ENCODE peak calls at places on chromosomes 2 and 18, in eight cellular contexts. One of them, this sample, is unnamed.

GRCh38 chr2:73107211-73107926 is 5.4 kb downstream of the RAB11FIP5 start:
- DNase-seq in HTR-8/SVneo: no peak
- DNase-seq in Ammon's horn: no peak
- DNase-seq in HS-5: no peak
- DNase-seq in HFFc6: peak; percentile 51
- DNase-seq in AG10803: peak; percentile 65
- DNase-seq in stimulated activated naive B cell treated with anti-CD40 and anti-IgM and Interleukin-4, amounts not matched to agents 10 μg/mL and 1 μg/mL and 100 μg/mL, for 72 hours: no peak
- DNase-seq in LoVo: no peak
- DNase-seq in this sample: peak; percentile 37

GRCh38 chr18:70490008-70490933 is 201.4 kb downstream of the SOCS6 start:
- DNase-seq in HTR-8/SVneo: peak; percentile 14
- DNase-seq in Ammon's horn: peak; percentile 77
- DNase-seq in HS-5: peak; percentile 38
- DNase-seq in HFFc6: peak; percentile 54
- DNase-seq in AG10803: peak; percentile 59
- DNase-seq in stimulated activated naive B cell treated with anti-CD40 and anti-IgM and Interleukin-4, amounts not matched to agents 10 μg/mL and 1 μg/mL and 100 μg/mL, for 72 hours: no peak
- DNase-seq in LoVo: peak; percentile 59
- DNase-seq in this sample: no peak

GRCh38 chr2:3847397-3848052 is 144.2 kb downstream of the DCDC2C start:
- DNase-seq in HTR-8/SVneo: no peak
- DNase-seq in Ammon's horn: no peak
- DNase-seq in HS-5: no peak
- DNase-seq in HFFc6: no peak
- DNase-seq in AG10803: no peak
- DNase-seq in stimulated activated naive B cell treated with anti-CD40 and anti-IgM and Interleukin-4, amounts not matched to agents 10 μg/mL and 1 μg/mL and 100 μg/mL, for 72 hours: no peak
- DNase-seq in LoVo: no peak
- DNase-seq in this sample: no peak

GRCh38 chr2:28927878-28928277 is 33.4 kb downstream of the WDR43 start:
- DNase-seq in HTR-8/SVneo: no peak
- DNase-seq in Ammon's horn: no peak
- DNase-seq in HS-5: no peak
- DNase-seq in HFFc6: no peak
- DNase-seq in AG10803: peak; percentile 72
- DNase-seq in stimulated activated naive B cell treated with anti-CD40 and anti-IgM and Interleukin-4, amounts not matched to agents 10 μg/mL and 1 μg/mL and 100 μg/mL, for 72 hours: no peak
- DNase-seq in LoVo: no peak
- DNase-seq in this sample: no peak

GRCh38 chr2:216770050-216770449 is 74.7 kb upstream of the IGFBP5 start:
- DNase-seq in HTR-8/SVneo: no peak
- DNase-seq in Ammon's horn: no peak
- DNase-seq in HS-5: no peak
- DNase-seq in HFFc6: no peak
- DNase-seq in AG10803: no peak
- DNase-seq in stimulated activated naive B cell treated with anti-CD40 and anti-IgM and Interleukin-4, amounts not matched to agents 10 μg/mL and 1 μg/mL and 100 μg/mL, for 72 hours: no peak
- DNase-seq in LoVo: no peak
- DNase-seq in this sample: no peak

GRCh38 chr2:196987298-196987653 is 60.8 kb upstream of the PGAP1 start:
- DNase-seq in HTR-8/SVneo: no peak
- DNase-seq in Ammon's horn: no peak
- DNase-seq in HS-5: no peak
- DNase-seq in HFFc6: peak; percentile 28
- DNase-seq in AG10803: no peak
- DNase-seq in stimulated activated naive B cell treated with anti-CD40 and anti-IgM and Interleukin-4, amounts not matched to agents 10 μg/mL and 1 μg/mL and 100 μg/mL, for 72 hours: no peak
- DNase-seq in LoVo: no peak
- DNase-seq in this sample: no peak

GRCh38 chr18:59620381-59620780 is 76.8 kb downstream of the CCBE1 start:
- DNase-seq in HTR-8/SVneo: no peak
- DNase-seq in Ammon's horn: no peak
- DNase-seq in HS-5: no peak
- DNase-seq in HFFc6: no peak
- DNase-seq in AG10803: no peak
- DNase-seq in stimulated activated naive B cell treated with anti-CD40 and anti-IgM and Interleukin-4, amounts not matched to agents 10 μg/mL and 1 μg/mL and 100 μg/mL, for 72 hours: no peak
- DNase-seq in LoVo: no peak
- DNase-seq in this sample: no peak

GRCh38 chr2:26579723-26580040 is 61.5 kb downstream of the CIB4 start:
- DNase-seq in HTR-8/SVneo: no peak
- DNase-seq in Ammon's horn: no peak
- DNase-seq in HS-5: no peak
- DNase-seq in HFFc6: no peak
- DNase-seq in AG10803: no peak
- DNase-seq in stimulated activated naive B cell treated with anti-CD40 and anti-IgM and Interleukin-4, amounts not matched to agents 10 μg/mL and 1 μg/mL and 100 μg/mL, for 72 hours: no peak
- DNase-seq in LoVo: no peak
- DNase-seq in this sample: no peak

GRCh38 chr2:157053876-157054275 is 203.6 kb upstream of the GALNT5 start:
- DNase-seq in HTR-8/SVneo: no peak
- DNase-seq in Ammon's horn: no peak
- DNase-seq in HS-5: no peak
- DNase-seq in HFFc6: no peak
- DNase-seq in AG10803: no peak
- DNase-seq in stimulated activated naive B cell treated with anti-CD40 and anti-IgM and Interleukin-4, amounts not matched to agents 10 μg/mL and 1 μg/mL and 100 μg/mL, for 72 hours: no peak
- DNase-seq in LoVo: no peak
- DNase-seq in this sample: no peak

GRCh38 chr18:13494879-13495465 is 231.4 kb downstream of the FAM210A start:
- DNase-seq in HTR-8/SVneo: no peak
- DNase-seq in Ammon's horn: peak; percentile 31
- DNase-seq in HS-5: no peak
- DNase-seq in HFFc6: no peak
- DNase-seq in AG10803: no peak
- DNase-seq in stimulated activated naive B cell treated with anti-CD40 and anti-IgM and Interleukin-4, amounts not matched to agents 10 μg/mL and 1 μg/mL and 100 μg/mL, for 72 hours: no peak
- DNase-seq in LoVo: no peak
- DNase-seq in this sample: no peak

GRCh38 chr2:159094173-159094737 is 125.8 kb downstream of the TANC1 start:
- DNase-seq in HTR-8/SVneo: no peak
- DNase-seq in Ammon's horn: no peak
- DNase-seq in HS-5: no peak
- DNase-seq in HFFc6: peak; percentile 74
- DNase-seq in AG10803: peak; percentile 89
- DNase-seq in stimulated activated naive B cell treated with anti-CD40 and anti-IgM and Interleukin-4, amounts not matched to agents 10 μg/mL and 1 μg/mL and 100 μg/mL, for 72 hours: no peak
- DNase-seq in LoVo: no peak
- DNase-seq in this sample: no peak

GRCh38 chr18:12234451-12235190 is 19.5 kb upstream of the CIDEA start:
- DNase-seq in HTR-8/SVneo: no peak
- DNase-seq in Ammon's horn: no peak
- DNase-seq in HS-5: no peak
- DNase-seq in HFFc6: no peak
- DNase-seq in AG10803: no peak
- DNase-seq in stimulated activated naive B cell treated with anti-CD40 and anti-IgM and Interleukin-4, amounts not matched to agents 10 μg/mL and 1 μg/mL and 100 μg/mL, for 72 hours: no peak
- DNase-seq in LoVo: no peak
- DNase-seq in this sample: no peak

GRCh38 chr2:54589340-54590215 is 133.5 kb downstream of the SPTBN1 start:
- DNase-seq in HTR-8/SVneo: no peak
- DNase-seq in Ammon's horn: no peak
- DNase-seq in HS-5: no peak
- DNase-seq in HFFc6: no peak
- DNase-seq in AG10803: no peak
- DNase-seq in stimulated activated naive B cell treated with anti-CD40 and anti-IgM and Interleukin-4, amounts not matched to agents 10 μg/mL and 1 μg/mL and 100 μg/mL, for 72 hours: no peak
- DNase-seq in LoVo: no peak
- DNase-seq in this sample: peak; percentile 33

GRCh38 chr2:240169486-240170353 is 29.3 kb upstream of the OTOS start:
- DNase-seq in HTR-8/SVneo: no peak
- DNase-seq in Ammon's horn: no peak
- DNase-seq in HS-5: no peak
- DNase-seq in HFFc6: no peak
- DNase-seq in AG10803: no peak
- DNase-seq in stimulated activated naive B cell treated with anti-CD40 and anti-IgM and Interleukin-4, amounts not matched to agents 10 μg/mL and 1 μg/mL and 100 μg/mL, for 72 hours: no peak
- DNase-seq in LoVo: no peak
- DNase-seq in this sample: no peak

GRCh38 chr2:185738679-185739472 is at the start of gene FSIP2:
- DNase-seq in HTR-8/SVneo: peak; percentile 73
- DNase-seq in Ammon's horn: peak; percentile 2
- DNase-seq in HS-5: no peak
- DNase-seq in HFFc6: no peak
- DNase-seq in AG10803: peak; percentile 39
- DNase-seq in stimulated activated naive B cell treated with anti-CD40 and anti-IgM and Interleukin-4, amounts not matched to agents 10 μg/mL and 1 μg/mL and 100 μg/mL, for 72 hours: peak; percentile 35
- DNase-seq in LoVo: no peak
- DNase-seq in this sample: peak; percentile 97

GRCh38 chr2:112622528-112622849 is 23.2 kb upstream of the SLC20A1 start:
- DNase-seq in HTR-8/SVneo: peak; percentile 28
- DNase-seq in Ammon's horn: no peak
- DNase-seq in HS-5: peak; percentile 92
- DNase-seq in HFFc6: peak; percentile 92
- DNase-seq in AG10803: peak; percentile 92
- DNase-seq in stimulated activated naive B cell treated with anti-CD40 and anti-IgM and Interleukin-4, amounts not matched to agents 10 μg/mL and 1 μg/mL and 100 μg/mL, for 72 hours: no peak
- DNase-seq in LoVo: no peak
- DNase-seq in this sample: no peak

GRCh38 chr2:119366161-119366648 is 429 bp downstream of the C2orf76 start:
- DNase-seq in HTR-8/SVneo: no peak
- DNase-seq in Ammon's horn: peak; percentile 35
- DNase-seq in HS-5: peak; percentile 14
- DNase-seq in HFFc6: peak; percentile 12
- DNase-seq in AG10803: peak; percentile 52
- DNase-seq in stimulated activated naive B cell treated with anti-CD40 and anti-IgM and Interleukin-4, amounts not matched to agents 10 μg/mL and 1 μg/mL and 100 μg/mL, for 72 hours: no peak
- DNase-seq in LoVo: no peak
- DNase-seq in this sample: no peak

GRCh38 chr2:219541611-219542180 is 1.9 kb downstream of the CHPF start:
- DNase-seq in HTR-8/SVneo: peak; percentile 75
- DNase-seq in Ammon's horn: peak; percentile 78
- DNase-seq in HS-5: no peak
- DNase-seq in HFFc6: peak; percentile 17
- DNase-seq in AG10803: peak; percentile 37
- DNase-seq in stimulated activated naive B cell treated with anti-CD40 and anti-IgM and Interleukin-4, amounts not matched to agents 10 μg/mL and 1 μg/mL and 100 μg/mL, for 72 hours: peak; percentile 82
- DNase-seq in LoVo: peak; percentile 93
- DNase-seq in this sample: peak; percentile 94

GRCh38 chr18:74115046-74115445 is 32.6 kb downstream of the FBXO15 start:
- DNase-seq in HTR-8/SVneo: no peak
- DNase-seq in Ammon's horn: no peak
- DNase-seq in HS-5: no peak
- DNase-seq in HFFc6: peak; percentile 71
- DNase-seq in AG10803: peak; percentile 54
- DNase-seq in stimulated activated naive B cell treated with anti-CD40 and anti-IgM and Interleukin-4, amounts not matched to agents 10 μg/mL and 1 μg/mL and 100 μg/mL, for 72 hours: no peak
- DNase-seq in LoVo: no peak
- DNase-seq in this sample: peak; percentile 63

GRCh38 chr2:196066794-196067382 is 1.7 kb downstream of the DNAH7 start:
- DNase-seq in HTR-8/SVneo: peak; percentile 37
- DNase-seq in Ammon's horn: peak; percentile 25
- DNase-seq in HS-5: no peak
- DNase-seq in HFFc6: peak; percentile 40
- DNase-seq in AG10803: peak; percentile 32
- DNase-seq in stimulated activated naive B cell treated with anti-CD40 and anti-IgM and Interleukin-4, amounts not matched to agents 10 μg/mL and 1 μg/mL and 100 μg/mL, for 72 hours: no peak
- DNase-seq in LoVo: peak; percentile 22
- DNase-seq in this sample: no peak

GRCh38 chr2:148927010-148927409 is 52.0 kb downstream of the KIF5C start:
- DNase-seq in HTR-8/SVneo: no peak
- DNase-seq in Ammon's horn: no peak
- DNase-seq in HS-5: no peak
- DNase-seq in HFFc6: no peak
- DNase-seq in AG10803: no peak
- DNase-seq in stimulated activated naive B cell treated with anti-CD40 and anti-IgM and Interleukin-4, amounts not matched to agents 10 μg/mL and 1 μg/mL and 100 μg/mL, for 72 hours: peak; percentile 29
- DNase-seq in LoVo: no peak
- DNase-seq in this sample: no peak

GRCh38 chr2:27715318-27716165 is 51.9 kb downstream of the SLC4A1AP start:
- DNase-seq in HTR-8/SVneo: no peak
- DNase-seq in Ammon's horn: no peak
- DNase-seq in HS-5: no peak
- DNase-seq in HFFc6: peak; percentile 63
- DNase-seq in AG10803: peak; percentile 58
- DNase-seq in stimulated activated naive B cell treated with anti-CD40 and anti-IgM and Interleukin-4, amounts not matched to agents 10 μg/mL and 1 μg/mL and 100 μg/mL, for 72 hours: no peak
- DNase-seq in LoVo: no peak
- DNase-seq in this sample: peak; percentile 74